ENCODE peak calls at places on chromosomes 13 and 19, in four cellular contexts. I is fibroblast of lung, N is AG04450, R is tibial nerve. Q is an unnamed sample.

GRCh38 chr13:66353664-66354063 is 876.5 kb downstream of the PCDH9 start:
- DNase-seq in I (no peak), N (no peak), R (no peak), Q (no peak)

GRCh38 chr13:75541287-75541686 is 3.6 kb upstream of the COMMD6 start:
- DNase-seq in I (no peak), N (no peak), R (no peak), Q (no peak)

GRCh38 chr13:112351825-112352224 is 24.3 kb upstream of the SPACA7 start:
- DNase-seq in I (no peak), N (no peak), R (no peak), Q (no peak)

GRCh38 chr19:49592486-49593232 is 1.7 kb downstream of the PRR12 start:
- DNase-seq in I (no peak), N (no peak), R (no peak), Q (no peak)

GRCh38 chr13:95099541-95099940 is 201.7 kb downstream of the ABCC4 start:
- DNase-seq in I (peak; percentile 66), N (no peak), R (no peak), Q (no peak)

GRCh38 chr19:13156968-13157882 is 7.0 kb downstream of the IER2 start:
- DNase-seq in I (no peak), N (no peak), R (no peak), Q (no peak)

GRCh38 chr13:110726726-110727125 is 13.2 kb downstream of the ING1 start:
- DNase-seq in I (no peak), N (no peak), R (no peak), Q (no peak)

GRCh38 chr13:72504026-72504925 is 223.2 kb downstream of the MZT1 start:
- DNase-seq in I (peak; percentile 43), N (no peak), R (no peak), Q (no peak)

GRCh38 chr19:17183271-17183757 is 31.8 kb upstream of the USE1 start:
- DNase-seq in I (no peak), N (no peak), R (no peak), Q (no peak)

GRCh38 chr19:35935911-35936737 is at the start of gene LRFN3:
- DNase-seq in I (peak; percentile 68), N (no peak), R (peak; percentile 60), Q (no peak)

GRCh38 chr19:18478545-18479311 is 40.8 kb upstream of the ISYNA1 start:
- DNase-seq in I (peak; percentile 84), N (peak; percentile 58), R (peak; percentile 80), Q (peak; percentile 72)

GRCh38 chr13:75801388-75801787 is 165.3 kb downstream of the LMO7 start:
- DNase-seq in I (no peak), N (no peak), R (no peak), Q (no peak)

GRCh38 chr13:66343224-66343828 is 886.8 kb downstream of the PCDH9 start:
- DNase-seq in I (no peak), N (no peak), R (no peak), Q (no peak)

GRCh38 chr13:74647211-74647610 is 513.0 kb upstream of the KLF12 start:
- DNase-seq in I (no peak), N (no peak), R (no peak), Q (no peak)

GRCh38 chr13:32538234-32538620 is 368 bp downstream of the N4BP2L2 start:
- DNase-seq in I (peak; percentile 52), N (no peak), R (no peak), Q (no peak)

GRCh38 chr13:33236021-33236420 is 49.5 kb downstream of the STARD13 start:
- DNase-seq in I (peak; percentile 65), N (no peak), R (no peak), Q (peak; percentile 63)

GRCh38 chr19:39362682-39363657 is 20.7 kb downstream of the SAMD4B start:
- DNase-seq in I (peak; percentile 77), N (no peak), R (no peak), Q (peak; percentile 60)

GRCh38 chr19:19260417-19260816 is 12.7 kb downstream of the TM6SF2 start:
- DNase-seq in I (no peak), N (no peak), R (no peak), Q (no peak)

GRCh38 chr13:39565036-39565949 is 37.7 kb downstream of the LHFPL6 start:
- DNase-seq in I (peak; percentile 81), N (peak; percentile 83), R (no peak), Q (peak; percentile 91)

GRCh38 chr19:5975388-5975728 is 2.6 kb downstream of the RANBP3 start:
- DNase-seq in I (no peak), N (no peak), R (no peak), Q (no peak)

GRCh38 chr13:110265682-110266430 is 41.1 kb downstream of the COL4A1 start:
- DNase-seq in I (no peak), N (no peak), R (no peak), Q (no peak)

GRCh38 chr13:86725105-86725504 is 925.9 kb upstream of the SLITRK6 start:
- DNase-seq in I (peak; percentile 2), N (no peak), R (no peak), Q (no peak)

GRCh38 chr19:18636969-18637629 is at the start of gene KLHL26:
- DNase-seq in I (no peak), N (no peak), R (no peak), Q (no peak)

GRCh38 chr19:13190781-13191540 is 40.8 kb downstream of the IER2 start:
- DNase-seq in I (no peak), N (no peak), R (no peak), Q (no peak)

GRCh38 chr19:47444388-47444821 is 25.1 kb upstream of the MEIS3 start:
- DNase-seq in I (no peak), N (no peak), R (no peak), Q (no peak)
- H3K27me3 ChIP-seq in I (peaks cover 63% of the 10 kb centered on the region), N (peaks cover 58% of the 10 kb centered on the region), R (peaks cover 97% of the 10 kb centered on the region), Q (peaks cover 44% of the 10 kb centered on the region)

GRCh38 chr19:32104465-32105235 is 240.8 kb upstream of the ZNF507 start:
- DNase-seq in I (peak; percentile 32), N (no peak), R (no peak), Q (no peak)
- TF ChIP-seq CTCF in I (no peak), N (no peak), R (no peak), Q (no peak)

GRCh38 chr19:1863638-1864479 is 480 bp upstream of the KLF16 start:
- DNase-seq in I (peak; percentile 92), N (peak; percentile 84), R (peak; percentile 72), Q (peak; percentile 30)
- H3K4me3 ChIP-seq in I (peak overlapping the region; percentile 62), N (peak overlapping the region; percentile 73), R (peak overlapping the region; percentile 90), Q (peak overlapping the region; percentile 86)

DNA sequence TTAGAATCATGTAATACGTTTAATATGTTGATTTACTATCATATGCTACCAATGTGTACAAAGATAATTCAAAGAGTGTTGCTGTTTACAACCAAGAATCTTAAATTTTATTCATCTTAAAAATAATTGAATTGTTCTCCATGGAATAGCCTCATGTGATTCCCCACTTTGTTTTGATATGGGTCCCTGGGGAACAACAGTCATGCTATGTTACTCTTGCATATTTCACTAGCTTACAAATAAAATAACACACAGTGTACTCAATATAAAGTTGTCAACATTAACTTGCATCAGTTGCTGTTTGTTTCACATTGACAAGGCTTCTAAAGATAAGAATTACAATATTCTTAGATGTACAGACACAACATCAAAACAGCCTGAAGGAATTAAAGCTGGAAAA is 2.3 kb downstream of the ENOX1 start:
- DNase-seq in I (no peak), N (no peak), R (no peak), Q (no peak)
- H3K27me3 ChIP-seq in I (no peaks in the 10 kb centered on the region), N (no peaks in the 10 kb centered on the region), R (peaks cover 14% of the 10 kb centered on the region), Q (no peaks in the 10 kb centered on the region)

GRCh38 chr13:29361716-29362115 is 233.8 kb downstream of the SLC7A1 start:
- DNase-seq in I (no peak), N (no peak), R (no peak), Q (no peak)

GRCh38 chr13:29359181-29359580 is 236.3 kb downstream of the SLC7A1 start:
- DNase-seq in I (no peak), N (no peak), R (no peak), Q (no peak)

GRCh38 chr13:29362849-29363604 is 232.5 kb downstream of the SLC7A1 start:
- DNase-seq in I (peak; percentile 31), N (peak; percentile 4), R (peak; percentile 19), Q (no peak)
- TF ChIP-seq CTCF in I (peak; percentile 76), N (peak; percentile 97), R (peak; percentile 65), Q (peak; percentile 96)

GRCh38 chr13:37109080-37109678 is 3.7 kb upstream of the CSNK1A1L start:
- DNase-seq in I (peak; percentile 69), N (peak; percentile 10), R (peak; percentile 58), Q (no peak)
- H3K4me3 ChIP-seq in I (no peak overlapping the region), N (no peak overlapping the region), R (no peak overlapping the region), Q (no peak overlapping the region)

GRCh38 chr19:50669319-50670101 is 20.3 kb downstream of the C19orf81 start:
- DNase-seq in I (peak; percentile 25), N (no peak), R (peak; percentile 20), Q (no peak)

GRCh38 chr19:50666346-50667176 is 17.3 kb downstream of the C19orf81 start:
- DNase-seq in I (no peak), N (no peak), R (no peak), Q (no peak)

GRCh38 chr19:50667759-50668231 is 18.6 kb downstream of the C19orf81 start:
- DNase-seq in I (no peak), N (no peak), R (no peak), Q (no peak)

GRCh38 chr19:50668416-50669318 is 19.4 kb downstream of the C19orf81 start:
- DNase-seq in I (no peak), N (no peak), R (no peak), Q (no peak)

GRCh38 chr19:50667177-50667758 is 18.0 kb downstream of the C19orf81 start:
- DNase-seq in I (no peak), N (no peak), R (no peak), Q (no peak)
- H3K27me3 ChIP-seq in I (peaks cover 18% of the 10 kb centered on the region), N (peaks cover 33% of the 10 kb centered on the region), R (peaks cover 79% of the 10 kb centered on the region), Q (peaks cover 16% of the 10 kb centered on the region)

Q was measured in BJ.